ENCODE peak calls at places on chromosomes 13 and 19, in six cellular contexts. L is activated CD4-positive, alpha-beta T cell treated with anti-CD3 and anti-CD28 coated beads for 48 hours; A is naive thymus-derived CD8-positive, alpha-beta T cell; K is AG04450; N is GM23338; G is RWPE2. M is an unnamed sample.

GRCh38 chr13:112791662-112792440 is 102.0 kb downstream of the ATP11A start:
- DNase-seq in L (no peak), A (no peak), K (no peak), N (no peak), G (no peak), M (no peak)

GRCh38 chr19:41276231-41276630 is 12.1 kb downstream of the HNRNPUL1 start:
- DNase-seq in L (no peak), A (no peak), K (no peak), N (no peak), G (no peak), M (no peak)

GRCh38 chr13:50261502-50261901 is 246.3 kb downstream of the KCNRG start:
- DNase-seq in L (no peak), A (no peak), K (no peak), N (no peak), G (no peak), M (no peak)

GRCh38 chr13:77047649-77048343 is 20.8 kb upstream of the FBXL3 start:
- DNase-seq in L (no peak), A (no peak), K (no peak), N (no peak), G (no peak), M (no peak)

GRCh38 chr13:99164226-99164625 is 36.4 kb upstream of the UBAC2 start:
- DNase-seq in L (no peak), A (no peak), K (no peak), N (no peak), G (no peak), M (no peak)

GRCh38 chr19:39937094-39937493 is 2.7 kb upstream of the FCGBP start:
- DNase-seq in L (peak), A (peak), K (no peak), N (no peak), G (no peak), M (peak)

GRCh38 chr19:49073514-49074378 is 1.2 kb upstream of the KCNA7 start:
- DNase-seq in L (no peak), A (no peak), K (no peak), N (peak), G (no peak), M (peak)

GRCh38 chr13:79079351-79079839 is 326.7 kb downstream of the RBM26 start:
- DNase-seq in L (no peak), A (no peak), K (no peak), N (peak), G (peak), M (no peak)

GRCh38 chr13:100361504-100361903 is 227.1 kb downstream of the GGACT start:
- DNase-seq in L (no peak), A (no peak), K (no peak), N (no peak), G (no peak), M (no peak)

GRCh38 chr13:85520445-85520844 is 278.8 kb downstream of the SLITRK6 start:
- DNase-seq in L (no peak), A (no peak), K (peak), N (no peak), G (no peak), M (no peak)

GRCh38 chr13:45015300-45015699 is 26.0 kb downstream of the GPALPP1 start:
- DNase-seq in L (no peak), A (no peak), K (no peak), N (no peak), G (no peak), M (no peak)

GRCh38 chr19:29771708-29772415 is 39.9 kb upstream of the CCNE1 start:
- DNase-seq in L (peak), A (peak), K (peak), N (peak), G (no peak), M (peak)

GRCh38 chr13:111449041-111449440 is 128.6 kb downstream of the TEX29 start:
- DNase-seq in L (no peak), A (no peak), K (no peak), N (no peak), G (no peak), M (no peak)

GRCh38 chr13:103515410-103515809 is 449.2 kb upstream of the SLC10A2 start:
- DNase-seq in L (no peak), A (no peak), K (no peak), N (no peak), G (no peak), M (no peak)

GRCh38 chr13:111532111-111532510 is 211.7 kb downstream of the TEX29 start:
- DNase-seq in L (no peak), A (no peak), K (no peak), N (peak), G (no peak), M (no peak)

GRCh38 chr19:34712606-34713261 is 21.3 kb upstream of the ZNF181 start:
- DNase-seq in L (peak), A (peak), K (peak), N (peak), G (no peak), M (peak)

M was measured in activated CD8-positive, alpha-beta T cell treated with anti-CD3 and anti-CD28 coated beads for 36 hours.